ENCODE peak calls at places on chromosomes 7 and 10, in nine cellular contexts. M, J, L, K, U, S, P, C and Y are unnamed samples.

GRCh38 chr10:110364531-110364937 is 59.8 kb upstream of the SMNDC1 start:
- DNase-seq in M (peak; percentile 25), J (peak; percentile 37), L (no peak), K (no peak), U (no peak), S (no peak), P (no peak), C (no peak), Y (no peak)

GRCh38 chr10:123136806-123137642 is 1.3 kb downstream of the HMX3 start:
- DNase-seq in M (no peak), J (no peak), L (no peak), K (peak; percentile 36), U (no peak), S (peak; percentile 12), P (peak; percentile 11), C (no peak), Y (no peak)

GRCh38 chr10:117075064-117075463 is 63.0 kb downstream of the VAX1 start:
- DNase-seq in M (no peak), J (no peak), L (no peak), K (no peak), U (no peak), S (peak; percentile 12), P (no peak), C (peak; percentile 7), Y (no peak)

GRCh38 chr10:101649530-101650085 is 45.4 kb downstream of the FBXW4 start:
- DNase-seq in M (no peak), J (no peak), L (no peak), K (no peak), U (no peak), S (no peak), P (no peak), C (no peak), Y (no peak)

GRCh38 chr7:117068511-117069155 is 115.3 kb downstream of the ST7 start:
- DNase-seq in M (no peak), J (no peak), L (no peak), K (peak; percentile 6), U (no peak), S (no peak), P (no peak), C (no peak), Y (no peak)

GRCh38 chr10:124037784-124038183 is 55.6 kb downstream of the CHST15 start:
- DNase-seq in M (no peak), J (no peak), L (no peak), K (no peak), U (no peak), S (no peak), P (no peak), C (no peak), Y (no peak)

GRCh38 chr7:95996886-95997285 is 224.5 kb downstream of the DYNC1I1 start:
- DNase-seq in M (no peak), J (no peak), L (no peak), K (no peak), U (no peak), S (no peak), P (no peak), C (no peak), Y (no peak)

GRCh38 chr10:111035542-111035941 is 41.3 kb upstream of the ADRA2A start:
- DNase-seq in M (no peak), J (no peak), L (no peak), K (no peak), U (no peak), S (peak; percentile 12), P (peak; percentile 7), C (peak; percentile 56), Y (no peak)

GRCh38 chr7:139103057-139103820 is 6.3 kb downstream of the ZC3HAV1 start:
- DNase-seq in M (no peak), J (no peak), L (no peak), K (no peak), U (no peak), S (no peak), P (no peak), C (no peak), Y (no peak)
- H3K4me3 ChIP-seq in M (no peak overlapping the region), J (no peak overlapping the region), L (no peak overlapping the region), K (peak overlapping the region; percentile 27), U (peak overlapping the region; percentile 98), S (no peak overlapping the region), P (no peak overlapping the region), C (no peak overlapping the region), Y (no peak overlapping the region)

DNA sequence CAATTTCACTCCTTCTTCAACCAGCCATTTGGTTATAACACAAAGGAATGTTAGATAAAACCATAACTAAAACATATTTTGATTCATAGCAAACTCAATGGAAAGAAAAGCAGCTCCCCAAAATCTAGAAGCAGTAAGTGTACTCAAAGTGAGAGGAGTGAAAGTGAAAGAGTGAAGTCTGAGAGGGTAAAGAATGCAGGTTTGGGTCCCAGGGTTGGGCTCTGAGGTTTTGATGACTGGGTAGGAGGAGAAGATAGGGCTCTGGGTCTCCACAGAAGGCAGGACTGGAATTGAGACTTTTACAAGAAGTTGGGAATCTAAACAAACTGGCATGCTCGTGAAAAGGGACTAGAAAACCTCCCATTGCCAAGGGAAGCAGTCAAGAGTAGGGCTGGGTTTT is 85.4 kb upstream of the RSU1 start:
- DNase-seq in M (no peak), J (no peak), L (no peak), K (no peak), U (no peak), S (no peak), P (peak; percentile 30), C (no peak), Y (no peak)
- H3K4me3 ChIP-seq in M (no peak overlapping the region), J (no peak overlapping the region), L (no peak overlapping the region), K (no peak overlapping the region), U (no peak overlapping the region), S (no peak overlapping the region), P (no peak overlapping the region), C (no peak overlapping the region), Y (no peak overlapping the region)

DNA sequence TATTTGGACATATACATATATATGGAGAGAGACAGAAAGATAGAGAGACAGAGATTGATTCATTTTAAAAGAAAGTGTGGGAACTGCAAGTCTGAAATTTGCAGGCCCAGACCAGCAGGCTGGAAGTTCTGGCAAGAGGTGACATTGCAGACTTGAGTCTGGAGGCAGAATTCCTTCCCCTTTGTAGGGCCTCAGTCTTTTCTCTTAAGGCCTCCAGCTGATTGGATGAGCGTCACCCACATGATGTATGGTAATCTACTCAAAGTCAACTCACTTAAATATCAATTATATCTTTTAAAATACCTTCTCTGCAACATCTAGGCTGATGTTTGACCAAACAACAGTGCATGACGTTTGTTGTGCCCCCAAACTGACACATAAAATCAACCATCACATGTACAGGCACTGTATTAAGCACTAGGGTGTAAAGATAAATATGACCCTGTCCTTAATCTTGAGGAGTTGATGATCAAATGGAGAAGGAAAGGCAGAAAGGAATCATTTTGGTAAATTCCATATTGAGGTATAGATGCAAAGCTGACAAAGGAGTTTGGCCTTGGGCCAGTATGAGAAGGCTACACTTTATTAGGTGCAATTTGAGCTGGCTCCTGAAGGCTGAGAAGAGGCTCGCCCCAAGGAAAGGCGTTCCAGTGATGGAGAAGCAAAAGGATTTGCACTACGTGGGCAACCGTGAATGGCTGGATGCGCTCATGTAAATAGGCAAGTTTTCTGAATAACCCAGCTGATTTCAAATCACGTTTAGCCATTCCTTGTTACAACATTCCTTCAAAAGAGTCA is 52.6 kb downstream of the BPGM start:
- DNase-seq in M (no peak), J (no peak), L (no peak), K (no peak), U (no peak), S (no peak), P (no peak), C (no peak), Y (no peak)
- H3K4me3 ChIP-seq in M (no peak overlapping the region), J (no peak overlapping the region), L (no peak overlapping the region), K (no peak overlapping the region), U (no peak overlapping the region), S (no peak overlapping the region), P (no peak overlapping the region), C (no peak overlapping the region), Y (no peak overlapping the region)

GRCh38 chr7:103810112-103810744 is 179.2 kb downstream of the RELN start:
- DNase-seq in M (no peak), J (no peak), L (no peak), K (no peak), U (no peak), S (no peak), P (no peak), C (no peak), Y (no peak)

GRCh38 chr7:103811315-103811714 is 178.1 kb downstream of the RELN start:
- DNase-seq in M (no peak), J (no peak), L (no peak), K (no peak), U (no peak), S (no peak), P (no peak), C (no peak), Y (no peak)

GRCh38 chr7:103803631-103804030 is 185.8 kb downstream of the RELN start:
- DNase-seq in M (no peak), J (no peak), L (no peak), K (no peak), U (no peak), S (no peak), P (no peak), C (no peak), Y (no peak)

GRCh38 chr7:103809229-103809994 is 180.0 kb downstream of the RELN start:
- DNase-seq in M (no peak), J (no peak), L (no peak), K (no peak), U (no peak), S (no peak), P (no peak), C (no peak), Y (no peak)

GRCh38 chr7:103805376-103805775 is 184.1 kb downstream of the RELN start:
- DNase-seq in M (no peak), J (no peak), L (peak; percentile 1), K (no peak), U (no peak), S (no peak), P (no peak), C (no peak), Y (no peak)
- H3K4me3 ChIP-seq in M (no peak overlapping the region), J (no peak overlapping the region), L (no peak overlapping the region), K (no peak overlapping the region), U (no peak overlapping the region), S (no peak overlapping the region), P (no peak overlapping the region), C (no peak overlapping the region), Y (no peak overlapping the region)

DNA sequence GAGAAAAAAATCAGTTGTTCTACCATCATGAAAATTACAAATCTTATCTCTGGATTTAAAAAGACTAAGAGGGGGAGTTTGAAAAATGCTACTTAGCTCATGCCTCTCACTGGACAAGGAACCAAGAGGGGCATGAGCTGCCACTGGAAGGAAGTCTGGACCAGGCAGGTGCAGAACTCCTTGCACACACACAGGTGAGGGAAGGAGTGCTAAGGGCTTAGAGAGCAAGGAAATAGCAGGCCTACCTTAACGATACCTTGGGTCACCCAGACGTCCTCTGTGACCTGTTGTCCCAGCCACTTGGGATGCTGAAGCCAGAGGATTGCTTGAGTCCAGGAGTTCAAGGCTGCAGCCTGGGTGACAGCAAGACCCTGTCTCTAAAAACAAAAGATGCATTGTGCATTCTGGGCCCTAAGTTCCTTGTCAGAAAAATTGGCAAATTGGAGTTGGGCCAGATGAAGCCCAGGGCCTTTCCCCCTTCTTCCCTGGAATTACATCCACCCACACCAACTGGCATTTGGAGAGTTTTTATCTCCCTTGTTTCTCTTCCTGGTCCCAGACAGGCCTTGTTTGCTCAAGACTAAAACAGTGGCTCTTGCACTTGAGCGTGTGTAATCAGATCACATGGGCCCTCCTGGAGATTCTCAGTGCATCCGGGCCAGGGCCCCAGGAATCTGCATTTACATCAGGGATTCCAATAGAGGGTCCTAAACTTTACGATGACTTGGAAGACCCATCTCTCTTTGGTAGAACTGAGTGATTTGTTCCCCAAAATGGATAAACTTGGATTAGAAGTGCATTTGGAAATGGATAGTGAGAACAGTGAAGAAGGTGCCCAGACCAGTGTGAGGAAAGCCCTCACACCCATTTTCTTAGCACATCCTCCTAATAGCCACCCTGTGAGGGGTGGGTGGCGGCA is 3.0 kb downstream of the DDIT4 start:
- DNase-seq in M (peak; percentile 82), J (peak; percentile 84), L (peak; percentile 80), K (no peak), U (no peak), S (peak; percentile 84), P (peak; percentile 94), C (peak; percentile 94), Y (no peak)
- H3K4me3 ChIP-seq in M (peak overlapping the region; percentile 99), J (no peak overlapping the region), L (peak overlapping the region; percentile 99), K (no peak overlapping the region), U (peak overlapping the region; percentile 95), S (peak overlapping the region; percentile 100), P (peak overlapping the region; percentile 82), C (peak overlapping the region; percentile 77), Y (peak overlapping the region; percentile 97)